ENCODE peak calls at places on chromosome 1, in six cellular contexts. X is DND-41, D is PC-3, W is HCT116, J is keratinocyte, V is fibroblast of lung. N is an unnamed sample.

GRCh38 chr1:36322786-36323635 is 434 bp downstream of the EVA1B start:
- DNase-seq in D (no peak), X (peak; percentile 27), J (no peak), V (peak; percentile 54), W (no peak), N (peak; percentile 12)

GRCh38 chr1:39646232-39647081 is 7.0 kb upstream of the HEYL start:
- DNase-seq in V (no peak), D (no peak), J (peak; percentile 11), X (peak; percentile 23), W (no peak), N (no peak)

GRCh38 chr1:230517786-230518185 is 91.7 kb upstream of the PGBD5 start:
- DNase-seq in V (no peak), W (no peak), D (peak; percentile 55), J (no peak), X (no peak), N (no peak)

GRCh38 chr1:92755541-92756351 is 29.2 kb downstream of the EVI5 start:
- DNase-seq in X (no peak), J (no peak), D (no peak), V (peak; percentile 78), W (no peak), N (no peak)

GRCh38 chr1:155131285-155131684 is 3.6 kb downstream of the EFNA1 start:
- DNase-seq in V (no peak), X (no peak), D (no peak), W (no peak), J (no peak), N (no peak)

GRCh38 chr1:226310123-226310540 is 1.2 kb upstream of the LIN9 start:
- DNase-seq in D (no peak), J (no peak), V (peak; percentile 5), W (no peak), X (peak; percentile 21), N (no peak)

GRCh38 chr1:74328851-74329250 is 93.7 kb downstream of the TNNI3K start:
- DNase-seq in V (no peak), D (no peak), X (no peak), W (no peak), J (no peak), N (no peak)

GRCh38 chr1:115138271-115138670 is 49.0 kb upstream of the TSPAN2 start:
- DNase-seq in D (no peak), W (no peak), X (no peak), V (no peak), J (no peak), N (no peak)

GRCh38 chr1:246182149-246182851 is 324.8 kb downstream of the SMYD3 start:
- DNase-seq in D (no peak), X (no peak), V (no peak), J (no peak), W (no peak), N (no peak)

DNA sequence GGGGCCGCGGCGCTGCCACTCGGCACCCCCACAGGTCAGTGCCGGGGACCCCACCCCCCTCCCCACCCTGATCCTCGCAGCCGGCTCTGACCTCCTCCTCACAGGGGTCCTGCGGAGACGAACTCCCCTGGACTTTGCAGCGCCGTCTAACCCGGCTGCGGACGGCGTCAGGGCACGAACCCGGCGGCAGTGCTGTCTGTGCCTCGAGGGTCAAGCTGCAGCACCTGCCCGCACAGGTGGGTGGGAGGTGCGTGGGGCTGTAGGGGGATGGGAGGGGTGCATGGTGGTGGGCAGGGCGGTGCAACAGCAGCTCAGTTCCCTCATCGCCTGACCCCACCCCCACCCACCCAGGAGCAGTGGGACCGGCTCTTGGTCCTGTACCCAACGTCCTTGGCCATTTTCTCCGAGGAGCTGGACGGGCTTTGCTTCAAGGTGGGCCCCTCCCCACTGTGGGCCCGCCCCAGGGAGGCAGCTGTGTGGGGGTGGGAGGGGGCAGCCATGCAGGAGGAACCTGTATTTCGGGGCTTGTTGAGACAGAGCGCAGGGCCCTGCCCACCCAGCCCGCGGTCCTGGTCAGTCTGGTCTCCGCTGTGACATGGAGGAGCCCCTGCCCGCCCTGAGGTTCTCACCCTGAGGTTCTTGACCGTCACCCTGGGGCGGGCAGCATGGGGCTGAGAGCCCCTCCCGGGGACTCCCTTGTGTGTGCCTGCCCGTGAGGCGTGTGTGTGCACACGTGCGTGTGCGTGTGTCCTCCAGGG is 4.9 kb downstream of the PLEKHN1 start:
- DNase-seq in V (no peak), W (no peak), J (no peak), D (no peak), X (no peak), N (no peak)
- TF ChIP-seq EZH2 in V (no peak), W (no peak), J (no peak), D (no peak), X (no peak), N (no peak)

GRCh38 chr1:12169442-12170135 is 2.8 kb downstream of the TNFRSF1B start:
- DNase-seq in V (no peak), W (no peak), X (no peak), J (no peak), D (no peak), N (no peak)

GRCh38 chr1:12172042-12172851 is 5.5 kb downstream of the TNFRSF1B start:
- DNase-seq in X (no peak), W (no peak), V (no peak), D (no peak), J (no peak), N (no peak)

GRCh38 chr1:12171206-12172041 is 4.6 kb downstream of the TNFRSF1B start:
- DNase-seq in J (no peak), V (no peak), X (no peak), D (no peak), W (no peak), N (no peak)

GRCh38 chr1:12168451-12169160 is 1.8 kb downstream of the TNFRSF1B start:
- DNase-seq in X (no peak), V (no peak), J (no peak), W (no peak), D (no peak), N (no peak)

GRCh38 chr1:12170263-12170671 is 3.5 kb downstream of the TNFRSF1B start:
- DNase-seq in X (no peak), J (no peak), V (no peak), W (no peak), D (no peak), N (no peak)
- H3K9ac ChIP-seq in X (no peak overlapping the region), J (no peak overlapping the region), V (no peak overlapping the region), W (no peak overlapping the region), D (no peak overlapping the region), N (no peak overlapping the region)

GRCh38 chr1:81869286-81869685 is 68.6 kb downstream of the ADGRL2 start:
- DNase-seq in W (no peak), D (no peak), V (no peak), X (no peak), J (no peak), N (no peak)
- H3K4me1 ChIP-seq in W (no peaks in the 10 kb centered on the region), D (no peaks in the 10 kb centered on the region), V (no peaks in the 10 kb centered on the region), X (no peaks in the 10 kb centered on the region), J (no peaks in the 10 kb centered on the region), N (no peaks in the 10 kb centered on the region)

DNA sequence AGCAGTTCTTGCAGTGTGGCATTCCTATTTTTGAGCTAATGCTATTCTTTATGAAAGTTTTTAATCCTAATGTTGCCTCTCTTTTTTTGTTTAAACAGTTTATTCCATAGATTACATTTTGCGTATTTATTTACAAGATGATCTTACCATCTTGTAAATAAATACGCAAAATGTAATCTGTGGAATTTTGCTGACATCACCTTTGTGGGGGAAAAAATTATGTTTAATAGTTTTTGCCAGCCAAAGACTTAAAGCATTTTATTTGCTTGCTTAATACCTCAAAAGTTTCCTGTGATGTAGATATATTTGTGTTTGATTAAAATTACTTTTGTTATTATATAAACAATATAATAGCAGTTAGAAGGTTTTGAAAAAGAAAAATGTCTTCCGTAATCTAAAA is 15.3 kb downstream of the CDC7 start:
- DNase-seq in D (no peak), V (no peak), J (no peak), W (no peak), X (no peak), N (no peak)
- TF ChIP-seq EZH2 in D (no peak), V (no peak), J (no peak), W (no peak), X (no peak), N (no peak)

N was measured in mammary epithelial cell.